ENCODE peak calls at places on chromosomes 16 and 17, in nine cellular contexts. One of them, this sample, is unnamed.
A peak's percentile ranks its signal among the peaks of the same experiment; 100 is the strongest.

GRCh38 chr17:78257810-78258322 is 26.4 kb downstream of the TMEM235 start:
- DNase-seq in tibial nerve: no peak
- DNase-seq in stomach: peak; percentile 38
- DNase-seq in esophagus muscularis mucosa: no peak
- DNase-seq in A549: no peak
- DNase-seq in heart left ventricle: no peak
- DNase-seq in Peyer's patch: peak; percentile 34
- DNase-seq in K562: peak; percentile 28
- DNase-seq in uterus: no peak
- DNase-seq in this sample: no peak

GRCh38 chr17:61354895-61355294 is 44.7 kb upstream of the TBX2 start:
- DNase-seq in stomach: no peak
- DNase-seq in tibial nerve: no peak
- DNase-seq in uterus: no peak
- DNase-seq in A549: no peak
- DNase-seq in Peyer's patch: no peak
- DNase-seq in esophagus muscularis mucosa: no peak
- DNase-seq in heart left ventricle: no peak
- DNase-seq in K562: no peak
- DNase-seq in this sample: no peak

GRCh38 chr16:78147846-78148535 is 48.5 kb downstream of the WWOX start:
- DNase-seq in esophagus muscularis mucosa: peak; percentile 17
- DNase-seq in A549: no peak
- DNase-seq in K562: no peak
- DNase-seq in heart left ventricle: no peak
- DNase-seq in stomach: no peak
- DNase-seq in uterus: no peak
- DNase-seq in Peyer's patch: no peak
- DNase-seq in tibial nerve: no peak
- DNase-seq in this sample: no peak

GRCh38 chr16:89360760-89361435 is 129.5 kb downstream of the ANKRD11 start:
- DNase-seq in esophagus muscularis mucosa: no peak
- DNase-seq in A549: no peak
- DNase-seq in tibial nerve: no peak
- DNase-seq in K562: no peak
- DNase-seq in heart left ventricle: no peak
- DNase-seq in uterus: no peak
- DNase-seq in Peyer's patch: peak; percentile 85
- DNase-seq in stomach: peak; percentile 40
- DNase-seq in this sample: no peak

GRCh38 chr16:88905563-88905962 is 39.1 kb upstream of the PABPN1L start:
- DNase-seq in K562: peak; percentile 97
- DNase-seq in tibial nerve: no peak
- DNase-seq in uterus: no peak
- DNase-seq in stomach: no peak
- DNase-seq in Peyer's patch: peak; percentile 55
- DNase-seq in heart left ventricle: no peak
- DNase-seq in esophagus muscularis mucosa: no peak
- DNase-seq in A549: peak; percentile 32
- DNase-seq in this sample: no peak

GRCh38 chr16:89409161-89409711 is 81.1 kb downstream of the ANKRD11 start:
- DNase-seq in tibial nerve: no peak
- DNase-seq in heart left ventricle: no peak
- DNase-seq in stomach: no peak
- DNase-seq in Peyer's patch: peak; percentile 65
- DNase-seq in uterus: no peak
- DNase-seq in A549: no peak
- DNase-seq in K562: no peak
- DNase-seq in esophagus muscularis mucosa: no peak
- DNase-seq in this sample: no peak

GRCh38 chr17:47945080-47945479 is 3.7 kb downstream of the PNPO start:
- DNase-seq in A549: no peak
- DNase-seq in esophagus muscularis mucosa: no peak
- DNase-seq in Peyer's patch: no peak
- DNase-seq in K562: no peak
- DNase-seq in heart left ventricle: no peak
- DNase-seq in uterus: peak; percentile 61
- DNase-seq in tibial nerve: no peak
- DNase-seq in stomach: no peak
- DNase-seq in this sample: no peak

GRCh38 chr17:7356072-7356549 is 1.2 kb downstream of the TMEM95 start:
- DNase-seq in stomach: peak; percentile 89
- DNase-seq in A549: peak; percentile 89
- DNase-seq in esophagus muscularis mucosa: no peak
- DNase-seq in K562: peak; percentile 78
- DNase-seq in uterus: peak; percentile 77
- DNase-seq in Peyer's patch: peak; percentile 86
- DNase-seq in heart left ventricle: peak; percentile 80
- DNase-seq in tibial nerve: peak; percentile 58
- DNase-seq in this sample: peak; percentile 89

GRCh38 chr16:974606-975312 is 4.0 kb upstream of the LMF1 start:
- DNase-seq in K562: no peak
- DNase-seq in esophagus muscularis mucosa: no peak
- DNase-seq in uterus: no peak
- DNase-seq in Peyer's patch: peak; percentile 43
- DNase-seq in heart left ventricle: no peak
- DNase-seq in tibial nerve: no peak
- DNase-seq in A549: no peak
- DNase-seq in stomach: no peak
- DNase-seq in this sample: no peak

GRCh38 chr16:28531777-28532744 is 6.7 kb downstream of the NUPR1 start:
- DNase-seq in K562: no peak
- DNase-seq in stomach: peak; percentile 90
- DNase-seq in uterus: peak; percentile 75
- DNase-seq in Peyer's patch: peak; percentile 26
- DNase-seq in heart left ventricle: peak; percentile 90
- DNase-seq in A549: no peak
- DNase-seq in esophagus muscularis mucosa: no peak
- DNase-seq in tibial nerve: peak; percentile 83
- DNase-seq in this sample: peak; percentile 89

GRCh38 chr17:40443988-40444899 is 994 bp downstream of the IGFBP4 start:
- DNase-seq in A549: no peak
- DNase-seq in stomach: no peak
- DNase-seq in heart left ventricle: no peak
- DNase-seq in tibial nerve: no peak
- DNase-seq in esophagus muscularis mucosa: no peak
- DNase-seq in K562: no peak
- DNase-seq in uterus: no peak
- DNase-seq in Peyer's patch: no peak
- DNase-seq in this sample: no peak

GRCh38 chr17:65332375-65332774 is 195.2 kb downstream of the RGS9 start:
- DNase-seq in esophagus muscularis mucosa: no peak
- DNase-seq in stomach: no peak
- DNase-seq in uterus: no peak
- DNase-seq in tibial nerve: no peak
- DNase-seq in K562: no peak
- DNase-seq in heart left ventricle: no peak
- DNase-seq in A549: no peak
- DNase-seq in Peyer's patch: no peak
- DNase-seq in this sample: no peak

GRCh38 chr17:39219647-39220154 is 6.0 kb downstream of the STAC2 start:
- DNase-seq in K562: no peak
- DNase-seq in Peyer's patch: no peak
- DNase-seq in uterus: no peak
- DNase-seq in stomach: no peak
- DNase-seq in esophagus muscularis mucosa: no peak
- DNase-seq in heart left ventricle: peak; percentile 74
- DNase-seq in tibial nerve: no peak
- DNase-seq in A549: no peak
- DNase-seq in this sample: no peak

GRCh38 chr17:5127910-5128309 is 12.1 kb downstream of the USP6 start:
- DNase-seq in heart left ventricle: no peak
- DNase-seq in A549: no peak
- DNase-seq in tibial nerve: no peak
- DNase-seq in Peyer's patch: no peak
- DNase-seq in uterus: no peak
- DNase-seq in esophagus muscularis mucosa: peak; percentile 50
- DNase-seq in K562: no peak
- DNase-seq in stomach: no peak
- DNase-seq in this sample: peak; percentile 44

GRCh38 chr17:18182190-18182977 is 1.2 kb upstream of the ALKBH5 start:
- DNase-seq in stomach: peak; percentile 94
- DNase-seq in heart left ventricle: peak; percentile 75
- DNase-seq in uterus: peak; percentile 49
- DNase-seq in Peyer's patch: no peak
- DNase-seq in tibial nerve: no peak
- DNase-seq in esophagus muscularis mucosa: no peak
- DNase-seq in A549: no peak
- DNase-seq in K562: no peak
- DNase-seq in this sample: no peak

GRCh38 chr16:24541534-24541933 is 2.2 kb downstream of the RBBP6 start:
- DNase-seq in tibial nerve: no peak
- DNase-seq in A549: no peak
- DNase-seq in Peyer's patch: no peak
- DNase-seq in K562: no peak
- DNase-seq in uterus: no peak
- DNase-seq in esophagus muscularis mucosa: no peak
- DNase-seq in stomach: no peak
- DNase-seq in heart left ventricle: no peak
- DNase-seq in this sample: no peak

GRCh38 chr17:79925242-79925957 is 86.2 kb upstream of the CBX4 start:
- DNase-seq in stomach: peak; percentile 91
- DNase-seq in uterus: no peak
- DNase-seq in Peyer's patch: no peak
- DNase-seq in esophagus muscularis mucosa: no peak
- DNase-seq in heart left ventricle: peak; percentile 74
- DNase-seq in tibial nerve: no peak
- DNase-seq in K562: no peak
- DNase-seq in A549: peak; percentile 72
- DNase-seq in this sample: no peak

GRCh38 chr17:4232168-4232813 is 31.5 kb downstream of the ANKFY1 start:
- DNase-seq in uterus: peak; percentile 59
- DNase-seq in K562: no peak
- DNase-seq in heart left ventricle: no peak
- DNase-seq in A549: no peak
- DNase-seq in stomach: no peak
- DNase-seq in esophagus muscularis mucosa: no peak
- DNase-seq in tibial nerve: no peak
- DNase-seq in Peyer's patch: no peak
- DNase-seq in this sample: no peak

GRCh38 chr17:74524751-74525725 is 6.2 kb downstream of the CD300LB start:
- DNase-seq in tibial nerve: no peak
- DNase-seq in stomach: peak; percentile 13
- DNase-seq in esophagus muscularis mucosa: peak; percentile 75
- DNase-seq in uterus: no peak
- DNase-seq in K562: no peak
- DNase-seq in A549: no peak
- DNase-seq in Peyer's patch: peak; percentile 10
- DNase-seq in heart left ventricle: no peak
- DNase-seq in this sample: peak; percentile 25

GRCh38 chr16:81471882-81472281 is 27.3 kb downstream of the CMIP start:
- DNase-seq in esophagus muscularis mucosa: no peak
- DNase-seq in tibial nerve: no peak
- DNase-seq in K562: no peak
- DNase-seq in A549: no peak
- DNase-seq in uterus: no peak
- DNase-seq in Peyer's patch: no peak
- DNase-seq in heart left ventricle: no peak
- DNase-seq in stomach: no peak
- DNase-seq in this sample: no peak
- H3K4me1 ChIP-seq in esophagus muscularis mucosa: peaks cover 71% of the 10 kb centered on the region
- H3K4me1 ChIP-seq in tibial nerve: peaks cover 63% of the 10 kb centered on the region
- H3K4me1 ChIP-seq in K562: peaks cover 48% of the 10 kb centered on the region
- H3K4me1 ChIP-seq in A549: peaks cover 81% of the 10 kb centered on the region
- H3K4me1 ChIP-seq in uterus: peaks cover 14% of the 10 kb centered on the region
- H3K4me1 ChIP-seq in Peyer's patch: peaks cover 50% of the 10 kb centered on the region
- H3K4me1 ChIP-seq in heart left ventricle: peaks cover 61% of the 10 kb centered on the region
- H3K4me1 ChIP-seq in stomach: peaks cover 90% of the 10 kb centered on the region
- H3K4me1 ChIP-seq in this sample: peaks cover 52% of the 10 kb centered on the region

DNA sequence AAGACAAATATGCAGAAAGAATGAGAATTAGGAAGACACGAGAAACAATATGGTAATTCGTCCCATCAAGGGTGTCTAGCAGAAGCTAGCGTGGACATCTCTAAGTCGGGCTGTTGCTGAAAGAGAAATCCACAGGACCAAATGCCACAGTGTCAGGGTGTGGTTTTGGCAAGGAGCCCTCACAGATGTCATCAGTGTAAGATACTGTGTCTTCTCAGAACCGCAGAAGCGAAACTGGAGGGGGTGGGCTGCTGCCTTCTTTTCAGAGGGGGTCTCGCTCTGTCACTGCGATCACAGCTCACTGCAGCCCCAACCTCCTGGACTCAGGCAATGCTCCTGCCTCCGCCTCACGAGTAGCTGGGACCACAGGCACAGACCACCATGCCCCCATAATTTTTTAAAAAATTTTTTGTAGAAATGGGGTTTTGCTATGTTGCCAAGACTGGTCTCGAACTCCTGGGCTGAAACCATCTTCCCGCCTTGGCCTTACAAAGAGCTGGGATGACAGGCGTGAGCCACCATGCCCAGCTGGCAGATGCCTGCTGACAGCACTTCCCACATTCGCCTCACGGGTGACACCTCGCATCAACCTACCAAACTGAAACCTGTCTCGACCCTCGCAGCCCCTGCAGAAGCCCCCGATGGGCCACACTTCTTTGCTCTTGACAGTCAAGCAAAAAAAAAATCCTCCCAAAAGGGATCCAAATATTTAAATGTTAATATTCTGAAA is 26.2 kb downstream of the TRAP1 start:
- DNase-seq in tibial nerve: peak; percentile 30
- DNase-seq in A549: no peak
- DNase-seq in K562: no peak
- DNase-seq in esophagus muscularis mucosa: no peak
- DNase-seq in heart left ventricle: no peak
- DNase-seq in Peyer's patch: no peak
- DNase-seq in stomach: no peak
- DNase-seq in uterus: peak; percentile 56
- DNase-seq in this sample: no peak
- TF ChIP-seq POLR2A in tibial nerve: no peak
- TF ChIP-seq POLR2A in A549: no peak
- TF ChIP-seq POLR2A in K562: no peak
- TF ChIP-seq POLR2A in esophagus muscularis mucosa: no peak
- TF ChIP-seq POLR2A in heart left ventricle: no peak
- TF ChIP-seq POLR2A in Peyer's patch: no peak
- TF ChIP-seq POLR2A in stomach: no peak
- TF ChIP-seq POLR2A in uterus: no peak
- TF ChIP-seq POLR2A in this sample: no peak

DNA sequence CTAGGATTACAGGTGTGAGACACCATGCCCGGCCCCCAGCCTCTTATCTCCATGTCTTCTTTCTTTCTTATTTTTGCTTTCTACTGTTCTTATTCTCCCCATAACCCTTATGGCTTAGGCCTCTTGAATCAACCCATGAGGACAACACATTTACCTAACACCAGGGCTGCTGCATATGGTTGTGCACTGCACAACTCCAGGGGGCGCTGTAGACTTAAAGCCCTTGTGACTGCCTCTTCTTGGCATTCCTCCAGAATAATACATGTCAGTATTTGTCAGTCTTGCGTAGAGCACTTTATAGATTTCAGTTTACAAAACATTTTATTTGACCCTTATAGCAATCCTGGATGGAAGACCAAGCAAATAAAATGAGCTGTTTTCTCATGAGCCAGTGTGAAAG is 225.0 kb upstream of the SALL1 start:
- DNase-seq in stomach: no peak
- DNase-seq in Peyer's patch: no peak
- DNase-seq in esophagus muscularis mucosa: no peak
- DNase-seq in uterus: no peak
- DNase-seq in tibial nerve: no peak
- DNase-seq in A549: no peak
- DNase-seq in heart left ventricle: no peak
- DNase-seq in K562: no peak
- DNase-seq in this sample: no peak
- TF ChIP-seq CTCF in stomach: no peak
- TF ChIP-seq CTCF in Peyer's patch: no peak
- TF ChIP-seq CTCF in esophagus muscularis mucosa: no peak
- TF ChIP-seq CTCF in uterus: no peak
- TF ChIP-seq CTCF in tibial nerve: no peak
- TF ChIP-seq CTCF in A549: peak; percentile 7
- TF ChIP-seq CTCF in heart left ventricle: no peak
- TF ChIP-seq CTCF in K562: no peak
- TF ChIP-seq CTCF in this sample: no peak

GRCh38 chr17:50191070-50192045 is 10.1 kb downstream of the COL1A1 start:
- DNase-seq in Peyer's patch: no peak
- DNase-seq in stomach: no peak
- DNase-seq in esophagus muscularis mucosa: no peak
- DNase-seq in K562: no peak
- DNase-seq in heart left ventricle: no peak
- DNase-seq in tibial nerve: no peak
- DNase-seq in uterus: no peak
- DNase-seq in A549: no peak
- DNase-seq in this sample: no peak
- H3K4me1 ChIP-seq in Peyer's patch: no peaks in the 10 kb centered on the region
- H3K4me1 ChIP-seq in stomach: peaks cover 23% of the 10 kb centered on the region
- H3K4me1 ChIP-seq in esophagus muscularis mucosa: peaks cover 49% of the 10 kb centered on the region
- H3K4me1 ChIP-seq in K562: no peaks in the 10 kb centered on the region
- H3K4me1 ChIP-seq in heart left ventricle: no peaks in the 10 kb centered on the region
- H3K4me1 ChIP-seq in tibial nerve: peaks cover 51% of the 10 kb centered on the region
- H3K4me1 ChIP-seq in uterus: peaks cover 24% of the 10 kb centered on the region
- H3K4me1 ChIP-seq in A549: peaks cover 4% of the 10 kb centered on the region
- H3K4me1 ChIP-seq in this sample: peaks cover 9% of the 10 kb centered on the region

This sample was measured in suprapubic skin.